ENCODE peak calls at places on chromosomes 7 and 10, in ten cellular contexts. B, L, P, T, X, C, I, F, Y and U are unnamed samples.

GRCh38 chr10:1114355-1115261 is 58.4 kb downstream of the WDR37 start:
- DNase-seq in B (no peak), L (no peak), P (no peak), T (no peak), X (no peak), C (no peak), I (no peak), F (no peak), Y (no peak), U (no peak)

GRCh38 chr7:76997381-76998262 is 34.5 kb downstream of the SPDYE17 start:
- DNase-seq in B (no peak), L (no peak), P (no peak), T (peak), X (no peak), C (no peak), I (no peak), F (no peak), Y (no peak), U (no peak)

GRCh38 chr10:77320852-77321496 is 316.6 kb downstream of the KCNMA1 start:
- DNase-seq in B (peak), L (no peak), P (no peak), T (no peak), X (no peak), C (peak), I (no peak), F (no peak), Y (no peak), U (peak)

GRCh38 chr7:151711906-151712771 is 164.8 kb downstream of the PRKAG2 start:
- DNase-seq in B (no peak), L (no peak), P (no peak), T (no peak), X (no peak), C (no peak), I (no peak), F (no peak), Y (no peak), U (no peak)

GRCh38 chr7:139544645-139545044 is 21.2 kb downstream of the CLEC2L start:
- DNase-seq in B (no peak), L (no peak), P (no peak), T (no peak), X (no peak), C (no peak), I (no peak), F (no peak), Y (no peak), U (no peak)

GRCh38 chr10:100743626-100744135 is 1.7 kb upstream of the PAX2 start:
- DNase-seq in B (peak), L (peak), P (no peak), T (no peak), X (peak), C (no peak), I (no peak), F (no peak), Y (peak), U (peak)

GRCh38 chr7:134712196-134712595 is 65.5 kb downstream of the BPGM start:
- DNase-seq in B (peak), L (no peak), P (no peak), T (no peak), X (no peak), C (no peak), I (no peak), F (no peak), Y (no peak), U (peak)

GRCh38 chr7:150340875-150341262 is 560 bp downstream of the RARRES2 start:
- DNase-seq in B (no peak), L (no peak), P (no peak), T (no peak), X (no peak), C (no peak), I (no peak), F (no peak), Y (no peak), U (no peak)

GRCh38 chr10:3455385-3456334 is 283.1 kb upstream of the PITRM1 start:
- DNase-seq in B (peak), L (no peak), P (no peak), T (no peak), X (no peak), C (no peak), I (no peak), F (no peak), Y (no peak), U (no peak)

GRCh38 chr10:30349967-30350735 is 1.1 kb upstream of the MTPAP start:
- DNase-seq in B (no peak), L (no peak), P (no peak), T (no peak), X (peak), C (no peak), I (no peak), F (no peak), Y (no peak), U (no peak)

GRCh38 chr10:89627863-89628262 is 17.2 kb downstream of the PANK1 start:
- DNase-seq in B (no peak), L (no peak), P (no peak), T (no peak), X (no peak), C (no peak), I (no peak), F (no peak), Y (no peak), U (no peak)

GRCh38 chr10:96370575-96371157 is 11.9 kb upstream of the OPALIN start:
- DNase-seq in B (peak), L (peak), P (peak), T (peak), X (peak), C (peak), I (no peak), F (no peak), Y (peak), U (peak)

GRCh38 chr7:38232475-38233366 is 40.7 kb downstream of the TARP start:
- DNase-seq in B (no peak), L (no peak), P (peak), T (peak), X (no peak), C (no peak), I (peak), F (peak), Y (peak), U (peak)

GRCh38 chr7:101556453-101556968 is 72.6 kb downstream of the MYL10 start:
- DNase-seq in B (no peak), L (no peak), P (no peak), T (no peak), X (no peak), C (no peak), I (no peak), F (no peak), Y (no peak), U (no peak)

GRCh38 chr10:46309511-46310142 is 22.8 kb downstream of the ANTXRL start:
- DNase-seq in B (no peak), L (no peak), P (no peak), T (no peak), X (no peak), C (no peak), I (no peak), F (peak), Y (no peak), U (no peak)

GRCh38 chr10:87092861-87093460 is 1.7 kb downstream of the GLUD1 start:
- DNase-seq in B (peak), L (no peak), P (no peak), T (no peak), X (no peak), C (no peak), I (no peak), F (no peak), Y (no peak), U (peak)

GRCh38 chr7:14385074-14385473 is 395.6 kb upstream of the ETV1 start:
- DNase-seq in B (peak), L (no peak), P (no peak), T (no peak), X (no peak), C (no peak), I (no peak), F (no peak), Y (no peak), U (peak)